ENCODE peak calls at places on chromosomes 11 and 22, in four cellular contexts. H is GM23248, S is IMR-90, Q is H1. B is an unnamed sample.

GRCh38 chr11:123122341-123122740 is 60.4 kb upstream of the HSPA8 start:
- DNase-seq in H (peak; percentile 77), S (peak; percentile 78), Q (no peak), B (no peak)

GRCh38 chr11:129077191-129077590 is 114.9 kb downstream of the ARHGAP32 start:
- DNase-seq in H (no peak), S (no peak), Q (no peak), B (no peak)

GRCh38 chr22:46226577-46226976 is 23.5 kb downstream of the CDPF1 start:
- DNase-seq in H (no peak), S (no peak), Q (no peak), B (no peak)

GRCh38 chr11:80727315-80727714 is 1286.5 kb upstream of the TENM4 start:
- DNase-seq in H (peak; percentile 27), S (no peak), Q (peak; percentile 48), B (peak; percentile 83)

GRCh38 chr22:26922804-26923203 is 265.4 kb downstream of the MIAT start:
- DNase-seq in H (no peak), S (no peak), Q (peak; percentile 86), B (peak; percentile 92)

GRCh38 chr11:9861860-9862725 is 198.2 kb downstream of the SWAP70 start:
- DNase-seq in H (peak; percentile 73), S (peak; percentile 75), Q (peak; percentile 67), B (peak; percentile 85)

GRCh38 chr11:116427903-116428637 is 344.7 kb downstream of the BUD13 start:
- DNase-seq in H (no peak), S (no peak), Q (no peak), B (no peak)

GRCh38 chr11:12111482-12112149 is 1.2 kb downstream of the MICAL2 start:
- DNase-seq in H (peak; percentile 37), S (peak; percentile 46), Q (no peak), B (no peak)

GRCh38 chr11:104926771-104927470 is 28.7 kb upstream of the CASP12 start:
- DNase-seq in H (no peak), S (no peak), Q (no peak), B (peak; percentile 58)

GRCh38 chr11:19597876-19598275 is 114.8 kb upstream of the NAV2 start:
- DNase-seq in H (peak; percentile 37), S (no peak), Q (no peak), B (peak; percentile 51)

GRCh38 chr11:45079943-45080719 is 66.3 kb upstream of the PRDM11 start:
- DNase-seq in H (no peak), S (no peak), Q (no peak), B (no peak)

GRCh38 chr22:38257170-38257569 is 15.6 kb downstream of the TMEM184B start:
- DNase-seq in H (peak; percentile 94), S (peak; percentile 81), Q (no peak), B (no peak)

GRCh38 chr11:97956904-97957303 is 1063.8 kb upstream of the CNTN5 start:
- DNase-seq in H (no peak), S (no peak), Q (no peak), B (no peak)

GRCh38 chr22:22244337-22245250 is at the start of gene VPREB1:
- DNase-seq in H (no peak), S (no peak), Q (no peak), B (no peak)

GRCh38 chr22:22242488-22242887 is 2.1 kb upstream of the VPREB1 start:
- DNase-seq in H (no peak), S (no peak), Q (no peak), B (no peak)

GRCh38 chr22:22241554-22241898 is 3.1 kb upstream of the VPREB1 start:
- DNase-seq in H (no peak), S (no peak), Q (no peak), B (no peak)

GRCh38 chr22:22245256-22245909 is 797 bp downstream of the VPREB1 start:
- DNase-seq in H (no peak), S (no peak), Q (no peak), B (no peak)

DNA sequence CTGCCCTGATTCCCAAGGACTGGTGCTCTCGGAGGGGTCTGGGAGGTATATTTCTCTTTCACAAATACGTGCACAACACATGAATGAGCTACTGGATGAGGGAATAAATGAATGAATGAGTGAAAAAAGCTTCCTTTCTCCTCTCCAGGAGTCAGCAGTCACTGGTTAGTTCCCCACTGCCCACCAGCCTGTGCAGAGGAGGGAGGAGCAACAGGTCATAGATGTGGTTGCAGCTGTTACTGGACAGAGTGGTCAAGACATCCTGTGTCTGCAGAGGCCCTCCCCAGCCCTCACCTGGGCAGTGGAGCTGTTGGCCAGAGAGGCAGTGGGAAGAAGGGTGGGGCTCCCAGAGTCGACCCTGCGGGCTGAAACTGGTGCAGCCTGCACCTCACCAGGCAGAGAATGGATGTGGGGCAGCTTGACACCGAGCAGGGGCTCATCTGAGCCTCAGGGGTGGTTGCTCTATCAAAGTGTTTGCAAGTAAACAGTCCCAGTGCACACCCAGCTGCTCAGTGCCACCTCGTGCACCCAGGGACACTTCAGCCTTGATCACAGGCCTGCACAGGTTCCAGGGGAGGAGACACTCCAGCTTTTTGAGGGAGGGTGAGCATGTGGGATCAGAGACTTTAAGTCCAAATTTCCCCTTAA is 1.4 kb upstream of the VPREB1 start:
- DNase-seq in H (no peak), S (no peak), Q (no peak), B (no peak)
- H3K9ac ChIP-seq in H (no peak overlapping the region), S (no peak overlapping the region), Q (no peak overlapping the region), B (no peak overlapping the region)

GRCh38 chr11:68373189-68373809 is 60.9 kb downstream of the LRP5 start:
- DNase-seq in H (peak; percentile 68), S (peak; percentile 61), Q (no peak), B (no peak)
- H3K4me3 ChIP-seq in H (peak overlapping the region; percentile 25), S (no peak overlapping the region), Q (no peak overlapping the region), B (no peak overlapping the region)

GRCh38 chr22:39515266-39516050 is 4.9 kb upstream of the ATF4 start:
- DNase-seq in H (no peak), S (no peak), Q (no peak), B (no peak)

GRCh38 chr22:39519681-39520053 is 695 bp upstream of the ATF4 start:
- DNase-seq in H (peak; percentile 89), S (no peak), Q (no peak), B (no peak)

GRCh38 chr22:39518124-39518786 is 2.1 kb upstream of the ATF4 start:
- DNase-seq in H (peak; percentile 67), S (peak; percentile 30), Q (no peak), B (no peak)

GRCh38 chr22:39518996-39519680 is 1.2 kb upstream of the ATF4 start:
- DNase-seq in H (no peak), S (peak; percentile 48), Q (no peak), B (no peak)

DNA sequence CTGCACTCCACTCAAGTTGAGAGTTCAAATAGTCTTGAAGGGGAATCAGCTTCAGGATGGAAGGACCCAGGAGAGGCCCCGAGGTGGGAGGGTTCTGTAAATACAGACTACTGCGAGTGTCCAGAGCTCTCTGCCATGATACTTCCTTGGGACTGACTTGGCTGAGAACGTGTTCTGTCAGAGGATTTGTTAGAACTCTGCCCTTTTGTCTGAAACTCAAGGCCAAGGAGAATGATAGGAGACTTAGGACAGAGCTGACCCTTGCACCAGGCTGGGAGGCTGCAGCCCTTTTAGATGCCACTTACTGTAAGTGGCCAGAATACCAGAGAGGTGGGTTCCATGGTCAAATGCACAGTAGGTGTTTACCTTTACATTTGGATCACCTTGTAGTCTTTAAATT is 2.9 kb upstream of the ATF4 start:
- DNase-seq in H (no peak), S (no peak), Q (no peak), B (no peak)
- H3K9ac ChIP-seq in H (no peak overlapping the region), S (no peak overlapping the region), Q (no peak overlapping the region), B (no peak overlapping the region)

GRCh38 chr11:119317592-119318239 is 786 bp upstream of the MCAM start:
- DNase-seq in H (no peak), S (no peak), Q (no peak), B (no peak)
- H3K4me3 ChIP-seq in H (no peak overlapping the region), S (no peak overlapping the region), Q (peak overlapping the region; percentile 48), B (no peak overlapping the region)

GRCh38 chr11:102320166-102320565 is 2.9 kb downstream of the BIRC3 start:
- DNase-seq in H (no peak), S (no peak), Q (no peak), B (no peak)

GRCh38 chr11:102317768-102318103 is 452 bp downstream of the BIRC3 start:
- DNase-seq in H (no peak), S (no peak), Q (no peak), B (no peak)

GRCh38 chr11:102319544-102319943 is 2.3 kb downstream of the BIRC3 start:
- DNase-seq in H (no peak), S (no peak), Q (no peak), B (no peak)

GRCh38 chr11:102317099-102317767 is at the start of gene BIRC3:
- DNase-seq in H (peak; percentile 95), S (peak; percentile 98), Q (peak; percentile 80), B (peak; percentile 88)

DNA sequence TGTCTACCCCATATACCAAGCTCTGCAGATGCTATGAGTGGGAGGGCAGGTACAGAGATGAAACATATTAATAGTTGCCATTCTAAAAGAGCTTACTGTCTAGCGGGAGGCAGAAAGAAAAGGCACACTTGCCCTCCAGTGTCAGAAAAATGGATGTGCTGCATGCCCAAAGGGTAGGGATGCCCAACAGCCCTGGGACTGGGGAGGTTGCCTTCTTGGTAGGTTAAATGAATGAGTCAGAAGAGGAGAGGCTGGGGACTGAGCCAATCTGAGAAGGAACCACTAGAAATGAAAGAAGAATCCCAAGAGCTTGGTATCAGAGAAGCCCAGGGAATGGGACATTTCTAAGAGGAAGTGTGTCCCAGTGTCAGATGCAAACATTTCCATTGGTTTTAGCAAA is 1.2 kb downstream of the BIRC3 start:
- DNase-seq in H (peak; percentile 39), S (peak; percentile 48), Q (no peak), B (no peak)
- H3K9ac ChIP-seq in H (no peak overlapping the region), S (no peak overlapping the region), Q (no peak overlapping the region), B (no peak overlapping the region)

GRCh38 chr11:61037694-61038093 is 64.6 kb upstream of the CD5 start:
- DNase-seq in H (no peak), S (no peak), Q (no peak), B (no peak)

GRCh38 chr11:61042961-61043540 is 59.2 kb upstream of the CD5 start:
- DNase-seq in H (no peak), S (no peak), Q (no peak), B (no peak)

GRCh38 chr11:61045271-61045670 is 57.0 kb upstream of the CD5 start:
- DNase-seq in H (no peak), S (no peak), Q (no peak), B (no peak)

GRCh38 chr11:61041755-61042518 is 60.4 kb upstream of the CD5 start:
- DNase-seq in H (no peak), S (no peak), Q (no peak), B (peak; percentile 74)

DNA sequence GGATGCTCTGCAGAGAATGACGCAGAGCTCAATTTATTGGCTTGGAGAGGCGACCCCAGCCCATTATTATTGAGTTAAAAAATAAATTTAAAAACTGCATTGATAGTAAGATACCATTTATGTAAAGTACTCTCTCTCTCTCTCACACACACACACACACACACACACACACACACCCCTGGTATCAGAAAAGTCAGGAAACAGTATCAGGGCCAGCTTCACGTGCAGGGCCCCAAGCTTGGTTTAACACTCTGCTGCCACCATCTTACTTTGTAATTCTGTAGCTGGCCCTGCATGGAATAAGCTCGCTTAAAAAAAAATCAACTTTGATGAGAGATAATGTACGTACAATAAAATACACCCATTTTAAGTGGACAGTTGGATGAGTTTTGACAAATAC is 59.8 kb upstream of the CD5 start:
- DNase-seq in H (no peak), S (no peak), Q (no peak), B (no peak)
- H3K4me3 ChIP-seq in H (no peak overlapping the region), S (no peak overlapping the region), Q (no peak overlapping the region), B (no peak overlapping the region)

B was measured in endodermal cell.